ENCODE peak calls at places on chromosomes 3 and 15, in four cellular contexts. T is RWPE2, L is GM23248, N is pancreas. P is an unnamed sample.

GRCh38 chr3:126004217-126004616 is 35.2 kb downstream of the ROPN1B start:
- DNase-seq in T (no peak), L (no peak), N (no peak), P (no peak)

GRCh38 chr3:123778991-123779622 is 105.0 kb downstream of the MYLK start:
- DNase-seq in T (no peak), L (no peak), N (no peak), P (no peak)

GRCh38 chr3:53261712-53262111 is 5.9 kb upstream of the TKT start:
- DNase-seq in T (peak; percentile 57), L (no peak), N (no peak), P (peak; percentile 58)

GRCh38 chr15:52011711-52012144 is 7.3 kb upstream of the MAPK6 start:
- DNase-seq in T (no peak), L (no peak), N (no peak), P (no peak)

GRCh38 chr3:93910085-93910484 is 63.6 kb downstream of the PROS1 start:
- DNase-seq in T (no peak), L (peak; percentile 14), N (no peak), P (no peak)

GRCh38 chr15:66673410-66674322 is 28.4 kb upstream of the SMAD6 start:
- DNase-seq in T (no peak), L (peak; percentile 37), N (no peak), P (peak; percentile 83)

GRCh38 chr3:50450135-50450911 is 53.1 kb downstream of the CACNA2D2 start:
- DNase-seq in T (no peak), L (peak; percentile 71), N (peak; percentile 66), P (peak; percentile 90)

GRCh38 chr15:55552926-55553325 is 35.2 kb downstream of the PYGO1 start:
- DNase-seq in T (no peak), L (peak; percentile 3), N (no peak), P (no peak)

GRCh38 chr3:174355505-174355904 is 503.6 kb upstream of the NAALADL2 start:
- DNase-seq in T (no peak), L (peak; percentile 31), N (no peak), P (no peak)

GRCh38 chr3:194541483-194541882 is 54.7 kb upstream of the ATP13A3 start:
- DNase-seq in T (no peak), L (no peak), N (no peak), P (no peak)

GRCh38 chr3:183064475-183064874 is 34.8 kb downstream of the MCCC1 start:
- DNase-seq in T (no peak), L (no peak), N (peak; percentile 57), P (no peak)

GRCh38 chr3:159732172-159733111 is 256.2 kb upstream of the IL12A start:
- DNase-seq in T (peak; percentile 70), L (peak; percentile 68), N (no peak), P (no peak)

GRCh38 chr3:15269091-15269989 is 63.0 kb downstream of the SH3BP5 start:
- DNase-seq in T (peak; percentile 90), L (peak; percentile 99), N (no peak), P (peak; percentile 95)

GRCh38 chr3:36696799-36697198 is 67.6 kb downstream of the DCLK3 start:
- DNase-seq in T (no peak), L (no peak), N (no peak), P (no peak)

GRCh38 chr15:34304613-34305012 is 33.0 kb downstream of the SLC12A6 start:
- DNase-seq in T (no peak), L (peak; percentile 65), N (no peak), P (no peak)

GRCh38 chr3:159860727-159861126 is 127.9 kb upstream of the IL12A start:
- DNase-seq in T (no peak), L (no peak), N (no peak), P (no peak)

GRCh38 chr15:66826504-66826903 is 124.5 kb downstream of the SMAD6 start:
- DNase-seq in T (peak; percentile 26), L (no peak), N (peak; percentile 8), P (no peak)

GRCh38 chr3:7166460-7166859 is 305.5 kb downstream of the GRM7 start:
- DNase-seq in T (no peak), L (no peak), N (no peak), P (no peak)
- H3K9me3 ChIP-seq in T (no peaks in the 10 kb centered on the region), L (no peaks in the 10 kb centered on the region), N (no peaks in the 10 kb centered on the region), P (no peaks in the 10 kb centered on the region)

DNA sequence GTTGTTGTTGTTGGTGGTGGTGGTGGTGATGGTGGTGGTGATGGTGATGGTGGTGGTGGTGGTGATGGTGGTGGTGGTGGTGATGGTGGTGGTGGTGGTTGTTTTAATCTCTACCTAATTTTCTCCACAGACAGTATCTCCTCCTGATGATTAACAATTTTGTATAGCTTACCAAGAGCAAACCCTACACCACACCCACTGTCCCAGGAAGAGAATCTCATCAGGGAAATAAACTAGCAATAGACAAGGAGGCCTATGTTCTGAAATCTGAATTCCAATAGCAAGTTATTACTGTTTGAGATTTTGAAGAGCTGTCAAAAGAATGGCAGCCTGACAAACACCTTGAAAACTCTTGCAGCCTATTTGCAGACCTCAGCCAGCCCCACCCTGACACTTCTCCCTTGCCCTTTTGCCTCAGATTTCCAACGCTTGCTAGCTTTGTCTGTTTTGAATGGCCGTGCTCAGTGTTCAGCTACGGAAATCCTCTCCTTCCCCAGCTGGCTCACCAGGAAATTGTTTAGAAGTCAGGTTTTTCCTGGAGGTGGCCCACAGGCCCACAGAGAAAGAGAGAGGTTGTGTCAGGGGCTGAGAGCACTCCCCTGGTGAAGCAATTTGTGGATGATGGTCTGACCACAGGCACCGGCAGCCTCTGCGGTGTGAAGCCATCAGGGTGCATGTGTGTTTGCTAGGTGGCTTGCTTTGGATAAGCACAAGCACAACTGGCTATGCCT is 101.6 kb downstream of the MAGI1 start:
- DNase-seq in T (no peak), L (no peak), N (no peak), P (no peak)
- H3K27ac ChIP-seq in T (no peak overlapping the region), L (no peak overlapping the region), N (no peak overlapping the region), P (peak overlapping the region; percentile 17)

GRCh38 chr15:25051399-25052154 is 96.8 kb downstream of the SNRPN start:
- DNase-seq in T (no peak), L (no peak), N (no peak), P (peak; percentile 47)
- H3K9me3 ChIP-seq in T (peaks cover 68% of the 10 kb centered on the region), L (no peaks in the 10 kb centered on the region), N (peaks cover 15% of the 10 kb centered on the region), P (peaks cover 100% of the 10 kb centered on the region)

DNA sequence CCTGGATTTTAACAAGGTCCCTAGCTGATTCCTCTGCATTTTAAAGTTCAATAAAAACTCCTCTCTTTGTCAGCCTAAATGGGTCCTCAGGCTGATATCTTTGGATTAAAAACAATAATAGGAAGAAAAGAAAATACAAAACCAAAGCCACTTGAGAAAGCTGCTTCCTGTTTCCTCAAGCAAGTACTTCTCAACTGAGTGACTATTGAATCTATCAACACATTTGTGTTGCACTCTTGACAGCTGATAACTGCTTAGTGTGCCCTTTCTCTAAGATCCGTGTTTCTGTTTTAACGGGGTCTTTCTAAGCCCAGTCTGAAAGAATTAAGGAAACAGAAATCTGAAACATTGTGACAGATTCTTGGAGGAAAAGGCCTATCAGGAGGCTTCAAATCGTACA is 410.7 kb downstream of the GRM7 start:
- DNase-seq in T (no peak), L (no peak), N (no peak), P (no peak)
- H3K27ac ChIP-seq in T (no peak overlapping the region), L (no peak overlapping the region), N (no peak overlapping the region), P (no peak overlapping the region)

P was measured in spleen.